ENCODE peak calls at places on chromosomes 13 and 19, in five cellular contexts. S is K562, F is HepG2, Y is GM12878, N is H1. U is an unnamed sample.

GRCh38 chr19:1908364-1908678 is 3.1 kb downstream of the ADAT3 start:
- DNase-seq in N (no peak), S (no peak), Y (no peak), F (no peak), U (no peak)

GRCh38 chr13:98746968-98747367 is 5.5 kb downstream of the SLC15A1 start:
- DNase-seq in N (no peak), Y (no peak), F (peak), S (no peak), U (peak)

GRCh38 chr19:52148256-52148655 is 8.5 kb upstream of the ZNF616 start:
- DNase-seq in Y (no peak), N (no peak), F (no peak), S (no peak), U (no peak)

GRCh38 chr13:25864936-25865335 is 186.9 kb downstream of the SHISA2 start:
- DNase-seq in Y (no peak), F (no peak), S (no peak), N (no peak), U (no peak)

GRCh38 chr13:88000239-88000638 is 329.1 kb downstream of the SLITRK5 start:
- DNase-seq in F (no peak), S (no peak), Y (no peak), N (no peak), U (no peak)

GRCh38 chr13:102726430-102726829 is 31.6 kb upstream of the METTL21C start:
- DNase-seq in Y (no peak), N (no peak), S (peak), F (peak), U (no peak)

GRCh38 chr19:47240996-47241918 is 10.3 kb upstream of the BBC3 start:
- DNase-seq in Y (no peak), S (peak), F (peak), N (peak), U (peak)

GRCh38 chr13:85508683-85509329 is 290.4 kb downstream of the SLITRK6 start:
- DNase-seq in F (no peak), Y (no peak), S (no peak), N (peak), U (peak)

GRCh38 chr13:47454986-47455385 is 546.1 kb downstream of the SUCLA2 start:
- DNase-seq in F (no peak), N (no peak), S (no peak), Y (no peak), U (no peak)

GRCh38 chr19:48110350-48110966 is at the start of gene PLA2G4C:
- DNase-seq in N (peak), F (peak), S (peak), Y (peak), U (peak)

GRCh38 chr13:37127706-37128241 is 22.3 kb upstream of the CSNK1A1L start:
- DNase-seq in Y (no peak), F (no peak), N (no peak), S (no peak), U (no peak)

GRCh38 chr19:47694466-47695273 is 18.6 kb upstream of the EHD2 start:
- DNase-seq in F (no peak), N (no peak), S (no peak), Y (no peak), U (no peak)

GRCh38 chr13:24083722-24084421 is 76.6 kb upstream of the SPATA13 start:
- DNase-seq in F (no peak), N (no peak), S (no peak), Y (no peak), U (no peak)

GRCh38 chr19:42207767-42208259 is 9.7 kb downstream of the DEDD2 start:
- DNase-seq in Y (no peak), N (no peak), S (peak), F (no peak), U (peak)

GRCh38 chr13:73981595-73981994 is 152.6 kb downstream of the KLF12 start:
- DNase-seq in S (no peak), F (no peak), N (no peak), Y (no peak), U (no peak)

GRCh38 chr19:30227661-30228112 is 144.5 kb upstream of the ZNF536 start:
- DNase-seq in Y (no peak), F (peak), N (peak), S (peak), U (peak)
- TF ChIP-seq HDAC2 in Y (no peak), F (no peak), N (no peak), S (no peak), U (no peak)

GRCh38 chr19:19580417-19580816 is 38.1 kb downstream of the PBX4 start:
- DNase-seq in Y (no peak), N (no peak), F (no peak), S (no peak), U (no peak)

GRCh38 chr19:19581391-19581790 is 37.1 kb downstream of the PBX4 start:
- DNase-seq in S (no peak), F (no peak), N (no peak), Y (no peak), U (no peak)

GRCh38 chr19:19578241-19578640 is 40.2 kb downstream of the CILP2 start:
- DNase-seq in N (no peak), S (no peak), Y (no peak), F (no peak), U (no peak)

GRCh38 chr19:19582471-19582870 is 36.0 kb downstream of the PBX4 start:
- DNase-seq in Y (no peak), F (no peak), S (no peak), N (no peak), U (no peak)

GRCh38 chr19:19579533-19580361 is 38.7 kb downstream of the PBX4 start:
- DNase-seq in N (no peak), S (no peak), Y (no peak), F (no peak), U (no peak)
- TF ChIP-seq HDAC2 in N (no peak), S (no peak), Y (no peak), F (no peak), U (no peak)

DNA sequence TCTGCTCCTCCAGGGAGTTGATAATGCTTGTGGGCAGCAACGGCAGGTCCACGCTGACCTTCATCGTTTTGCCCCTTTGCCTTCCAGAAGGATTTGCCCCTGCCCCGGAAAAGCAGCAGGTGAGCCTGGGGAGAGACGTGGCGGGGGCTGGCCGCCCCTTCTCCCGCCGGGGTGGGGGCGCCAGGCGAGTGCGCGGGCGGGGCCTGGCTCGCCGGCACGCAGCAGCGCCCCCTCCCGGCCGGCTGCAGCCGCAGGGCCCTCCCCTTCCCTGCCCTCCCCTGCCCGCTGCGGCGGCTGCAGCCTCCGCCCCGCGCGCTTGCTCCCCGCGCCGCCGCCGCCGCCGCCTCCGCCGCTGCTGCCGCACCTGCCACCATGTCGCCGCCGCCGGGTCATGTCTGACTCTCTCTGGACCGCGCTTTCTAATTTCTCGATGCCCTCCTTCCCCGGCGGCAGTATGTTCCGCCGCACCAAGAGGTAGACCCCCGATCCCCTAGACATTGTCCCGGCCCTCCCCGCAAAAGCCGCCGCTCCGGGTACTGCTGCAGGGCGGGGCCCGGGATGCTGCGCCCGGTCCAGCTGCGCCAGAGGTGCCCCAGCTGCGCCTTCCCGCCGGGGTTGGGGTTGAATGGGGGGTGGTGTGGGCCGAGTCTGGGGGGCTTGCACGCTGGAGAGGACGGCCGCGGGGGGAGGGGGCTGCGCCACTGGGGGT is at the start of gene MAST1:
- DNase-seq in N (peak), Y (no peak), S (peak), F (no peak), U (no peak)
- TF ChIP-seq HDAC2 in N (no peak), Y (no peak), S (no peak), F (no peak), U (no peak)

DNA sequence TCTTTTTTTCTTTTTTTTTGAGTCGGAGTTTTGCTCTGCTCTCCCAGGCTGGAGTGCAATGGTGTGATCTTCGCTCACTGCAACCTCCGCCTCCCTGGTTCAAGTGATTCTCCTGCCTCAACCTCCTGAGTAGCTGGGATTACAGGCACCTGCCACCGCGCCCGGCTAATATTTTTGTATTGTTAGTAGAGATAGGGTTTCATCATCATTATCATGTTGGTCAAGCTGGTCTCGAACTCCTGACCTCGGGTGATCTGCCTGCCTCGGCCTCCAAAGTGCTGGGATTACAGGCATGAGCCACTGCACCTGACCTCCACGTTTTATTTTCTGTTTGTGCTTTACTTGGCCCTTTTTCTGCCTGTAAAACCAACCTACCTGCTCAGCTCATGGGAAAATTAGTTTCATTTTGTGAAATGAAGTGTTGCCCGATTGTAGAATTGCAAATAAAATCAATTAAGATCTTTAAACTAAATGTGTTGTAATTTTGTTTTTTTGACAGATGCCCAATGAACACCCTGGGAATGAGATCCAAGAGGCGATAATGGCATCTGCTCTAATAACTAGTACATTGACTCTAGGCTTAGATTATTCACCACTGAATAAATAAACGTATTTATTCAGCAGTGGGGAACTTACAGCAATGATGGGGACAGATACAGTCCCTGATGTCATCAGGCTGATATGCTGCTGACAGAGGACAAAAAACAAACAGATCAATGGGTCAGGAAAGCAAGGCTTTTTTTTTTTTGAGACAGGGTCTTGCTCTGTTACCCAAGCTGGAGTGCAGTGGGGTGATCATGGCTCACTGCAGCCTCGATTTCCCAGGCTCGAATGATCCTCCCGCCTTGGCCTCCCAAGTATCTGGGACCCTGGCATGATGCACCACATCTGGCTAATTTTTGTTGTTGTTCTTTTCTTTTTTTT is 2.2 kb upstream of the RAB11B start:
- DNase-seq in S (peak), N (no peak), F (peak), Y (no peak), U (peak)
- TF ChIP-seq HDAC2 in S (no peak), N (no peak), F (peak), Y (no peak), U (no peak)

GRCh38 chr13:30164141-30164540 is 143.2 kb downstream of the KATNAL1 start:
- DNase-seq in F (no peak), Y (no peak), S (no peak), N (no peak), U (no peak)

GRCh38 chr13:30169442-30169841 is 137.9 kb downstream of the KATNAL1 start:
- DNase-seq in F (no peak), N (no peak), Y (no peak), S (no peak), U (no peak)

GRCh38 chr13:30170569-30170968 is 136.8 kb downstream of the KATNAL1 start:
- DNase-seq in S (no peak), Y (no peak), N (no peak), F (no peak), U (no peak)

GRCh38 chr13:30165791-30166190 is 141.6 kb downstream of the KATNAL1 start:
- DNase-seq in S (no peak), Y (no peak), N (no peak), F (no peak), U (no peak)

DNA sequence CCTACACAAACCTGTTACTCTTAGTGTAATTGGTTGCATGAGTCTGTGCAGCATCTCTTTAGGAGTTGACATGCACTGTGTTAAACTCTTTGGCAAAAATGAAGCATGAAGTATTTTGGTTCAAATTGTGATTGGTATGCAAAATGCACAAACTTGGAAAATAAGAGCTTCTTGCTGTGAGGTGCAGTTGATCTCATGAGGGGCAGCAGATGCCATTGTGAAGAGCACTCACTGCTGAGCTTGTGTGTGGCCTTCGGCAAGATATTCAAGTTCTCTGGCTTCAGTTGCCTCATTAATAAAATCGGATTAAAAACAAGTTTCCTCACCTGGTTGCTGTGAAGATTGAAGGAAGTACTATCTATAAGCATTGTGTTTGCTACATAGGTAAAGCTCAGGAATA is 142.3 kb downstream of the KATNAL1 start:
- DNase-seq in S (no peak), Y (no peak), N (no peak), F (no peak), U (no peak)
- TF ChIP-seq HDAC2 in S (no peak), Y (no peak), N (no peak), F (no peak), U (no peak)

GRCh38 chr13:50672025-50672424 is 171.5 kb downstream of the DLEU7 start:
- DNase-seq in F (peak), S (no peak), N (no peak), Y (no peak), U (no peak)
- TF ChIP-seq HDAC2 in F (peak), S (no peak), N (no peak), Y (no peak), U (no peak)